ENCODE peak calls at places on chromosome 4, in four cellular contexts. P, W, J and O are unnamed samples. For H3K4me1, the result is how much of the 10 kb centered on the place peaks cover.

GRCh38 chr4:69823481-69824186 is 36.3 kb downstream of the SULT1E1 start:
- DNase-seq in J (peak), P (peak), W (peak), O (peak)

GRCh38 chr4:40515398-40516293 is 114.0 kb downstream of the RBM47 start:
- DNase-seq in W (peak), J (peak), P (peak), O (peak)

GRCh38 chr4:88802138-88802537 is 104.5 kb upstream of the NAP1L5 start:
- DNase-seq in W (no peak), J (peak), P (no peak), O (no peak)

GRCh38 chr4:121758896-121759568 is 5.9 kb downstream of the SMIM43 start:
- DNase-seq in J (no peak), P (peak), W (peak), O (no peak)

GRCh38 chr4:75904086-75904485 is 1.8 kb upstream of the PPEF2 start:
- DNase-seq in W (no peak), J (peak), P (no peak), O (no peak)

GRCh38 chr4:183905081-183905592 is at the start of gene STOX2:
- DNase-seq in P (peak), W (peak), J (peak), O (peak)

GRCh38 chr4:25810815-25811690 is 51.7 kb downstream of the SEL1L3 start:
- DNase-seq in J (no peak), P (peak), W (peak), O (no peak)

GRCh38 chr4:142600952-142601351 is 245.1 kb downstream of the INPP4B start:
- DNase-seq in P (peak), W (no peak), J (no peak), O (no peak)

GRCh38 chr4:72283357-72283756 is 251.6 kb downstream of the NPFFR2 start:
- DNase-seq in P (no peak), J (no peak), W (no peak), O (no peak)

GRCh38 chr4:109554971-109555370 is 5.1 kb upstream of the MCUB start:
- DNase-seq in W (no peak), P (no peak), J (no peak), O (no peak)

GRCh38 chr4:83699358-83699757 is 163.4 kb downstream of the GPAT3 start:
- DNase-seq in P (no peak), J (no peak), W (no peak), O (no peak)

GRCh38 chr4:17189322-17189721 is 290.9 kb upstream of the LDB2 start:
- DNase-seq in P (peak), J (no peak), W (no peak), O (no peak)

GRCh38 chr4:146382194-146382593 is 139.5 kb downstream of the SLC10A7 start:
- DNase-seq in J (no peak), P (no peak), W (no peak), O (no peak)

GRCh38 chr4:140926672-140927071 is 170.5 kb upstream of the TBC1D9 start:
- DNase-seq in W (no peak), P (no peak), J (no peak), O (no peak)

GRCh38 chr4:125200556-125200955 is 114.2 kb upstream of the FAT4 start:
- DNase-seq in W (no peak), J (no peak), P (no peak), O (no peak)

GRCh38 chr4:75834772-75835154 is 67.5 kb downstream of the PPEF2 start:
- DNase-seq in J (no peak), P (no peak), W (peak), O (no peak)

GRCh38 chr4:131137196-131137595 is 2011.9 kb upstream of the PCDH10 start:
- DNase-seq in J (no peak), W (no peak), P (no peak), O (no peak)

GRCh38 chr4:103786014-103786413 is 66.2 kb upstream of the TACR3 start:
- DNase-seq in J (no peak), P (peak), W (peak), O (no peak)

GRCh38 chr4:141340458-141340857 is 119.8 kb downstream of the ZNF330 start:
- DNase-seq in P (no peak), W (no peak), J (no peak), O (no peak)

GRCh38 chr4:73275318-73275654 is 16.7 kb upstream of the ANKRD17 start:
- DNase-seq in J (peak), W (no peak), P (no peak), O (no peak)

GRCh38 chr4:72896515-72896914 is 173.0 kb downstream of the COX18 start:
- DNase-seq in P (peak), J (no peak), W (peak), O (no peak)

GRCh38 chr4:81807386-81807785 is 335.7 kb upstream of the RASGEF1B start:
- DNase-seq in J (no peak), P (no peak), W (no peak), O (no peak)

GRCh38 chr4:77264826-77265225 is 107.8 kb downstream of the CCNG2 start:
- DNase-seq in P (no peak), W (no peak), J (no peak), O (no peak)

GRCh38 chr4:135184715-135185114 is 983.1 kb upstream of the PABPC4L start:
- DNase-seq in P (no peak), J (no peak), W (no peak), O (no peak)

GRCh38 chr4:47926667-47927258 is 12.4 kb upstream of the NFXL1 start:
- DNase-seq in J (peak), P (peak), W (peak), O (no peak)

GRCh38 chr4:170088686-170089085 is 1.1 kb downstream of the AADAT start:
- DNase-seq in P (peak), W (no peak), J (no peak), O (no peak)

GRCh38 chr4:184413227-184414064 is 60.9 kb downstream of the IRF2 start:
- DNase-seq in P (no peak), W (no peak), J (peak), O (no peak)

GRCh38 chr4:88352062-88352461 is 26.6 kb upstream of the HERC6 start:
- DNase-seq in W (peak), P (peak), J (no peak), O (no peak)

GRCh38 chr4:136643416-136643815 is 888.9 kb downstream of the PCDH18 start:
- DNase-seq in J (no peak), P (no peak), W (no peak), O (no peak)

GRCh38 chr4:116866116-116866515 is 219.3 kb downstream of the TRAM1L1 start:
- DNase-seq in P (no peak), W (no peak), J (no peak), O (no peak)

DNA sequence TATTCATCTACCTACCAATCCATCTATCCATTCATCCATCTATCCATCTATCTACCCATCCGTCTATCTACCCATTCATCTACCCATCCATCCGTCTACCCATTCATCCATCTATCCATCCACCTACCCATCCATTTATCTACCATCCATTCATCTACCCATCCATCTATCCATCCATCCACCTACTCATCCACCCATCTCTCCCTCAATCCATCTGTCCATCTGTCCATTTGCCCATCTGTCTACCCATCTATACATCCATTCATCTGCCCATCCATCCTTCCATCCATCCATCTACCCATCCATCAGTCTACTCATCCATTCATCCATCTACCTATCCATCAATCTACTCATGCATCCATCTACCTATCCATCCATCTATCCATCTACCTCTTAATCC is 126.8 kb upstream of the PSAPL1 start:
- DNase-seq in W (no peak), J (no peak), P (no peak), O (no peak)
- H3K4me1 ChIP-seq in W (under half), J (under half), P (under half), O (under half)

DNA sequence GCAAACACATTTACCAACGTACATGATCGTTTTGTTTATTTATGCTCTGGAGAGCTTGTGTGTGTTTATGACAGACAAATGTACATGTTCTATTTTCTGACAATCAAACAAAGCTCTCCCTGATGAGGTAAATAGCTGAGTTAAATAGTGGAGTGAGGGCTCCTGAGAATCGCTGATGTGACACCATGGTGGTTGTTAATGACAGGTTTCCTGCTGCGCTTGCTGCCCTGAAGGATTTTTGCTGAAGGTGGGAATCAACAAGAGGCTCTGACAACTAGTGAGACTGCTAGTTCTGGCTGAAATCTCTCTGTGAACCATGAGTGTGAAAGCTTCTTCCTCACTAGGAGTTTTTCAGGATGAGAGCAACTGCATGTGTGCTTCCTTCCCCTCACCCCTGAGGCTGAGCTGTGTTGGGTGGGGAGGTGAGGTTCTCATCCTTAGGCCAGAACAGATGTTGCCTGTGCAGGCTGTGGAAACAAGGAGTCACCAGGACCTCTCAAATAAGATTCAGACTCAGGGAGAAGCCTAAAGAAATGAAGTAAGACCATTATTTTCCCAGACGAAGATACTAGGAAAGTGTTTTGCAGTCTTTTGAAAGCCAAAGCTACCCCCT is 173.5 kb upstream of the JADE1 start:
- DNase-seq in J (no peak), W (no peak), P (peak), O (no peak)
- H3K4me1 ChIP-seq in J (under half), W (under half), P (under half), O (under half)

GRCh38 chr4:7967501-7968261 is 28.0 kb upstream of the AFAP1 start:
- DNase-seq in P (peak), J (peak), W (no peak), O (no peak)
- H3K4me1 ChIP-seq in P (under half), J (under half), W (half or more), O (half or more)

DNA sequence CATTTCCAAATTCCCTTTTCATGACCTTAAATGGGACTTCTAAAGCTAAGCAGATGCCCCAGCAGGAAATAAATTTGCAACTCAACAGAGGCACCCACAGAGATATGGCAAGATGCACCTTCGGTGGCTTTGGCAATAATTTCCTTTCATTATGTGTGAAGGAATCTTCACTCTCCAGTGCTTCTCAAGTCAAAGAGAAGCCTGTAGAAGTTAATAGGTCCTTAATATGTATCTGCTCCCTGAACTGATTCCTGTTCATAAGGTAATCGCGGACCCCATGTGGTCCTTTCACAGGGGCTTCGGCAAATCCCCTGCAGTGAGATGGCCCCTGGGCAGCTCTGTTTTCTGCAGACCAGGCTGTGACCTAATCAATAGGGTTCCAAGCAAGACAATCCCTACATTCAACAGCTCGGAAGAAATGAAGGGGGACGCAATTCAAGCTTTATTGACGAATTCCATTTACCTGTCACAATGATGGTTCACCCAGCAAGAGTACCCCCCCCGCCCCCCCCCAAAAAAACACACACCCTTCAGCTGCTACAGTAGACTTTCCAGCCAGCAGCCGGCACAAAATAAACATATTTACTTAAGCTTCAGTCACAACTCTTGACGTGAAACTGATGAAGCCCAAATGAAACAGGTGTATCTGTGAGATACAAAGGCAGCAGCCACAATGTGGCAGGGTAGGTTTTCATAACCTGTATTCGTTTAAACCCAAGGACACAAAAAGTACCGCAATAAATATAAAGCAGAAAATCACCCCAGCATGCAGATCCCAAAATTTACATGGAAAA is 35.3 kb downstream of the FAT1 start:
- DNase-seq in W (no peak), J (no peak), P (no peak), O (no peak)
- H3K4me1 ChIP-seq in W (half or more), J (under half), P (under half), O (under half)

GRCh38 chr4:36220776-36221175 is 23.5 kb downstream of the ARAP2 start:
- DNase-seq in P (no peak), W (no peak), J (no peak), O (no peak)
- H3K4me1 ChIP-seq in P (under half), W (under half), J (under half), O (under half)

GRCh38 chr4:158786155-158786581 is 17.3 kb downstream of the FNIP2 start:
- DNase-seq in W (no peak), J (no peak), P (peak), O (no peak)
- H3K4me1 ChIP-seq in W (under half), J (under half), P (under half), O (half or more)

GRCh38 chr4:2817701-2818350 is 24.9 kb downstream of the SH3BP2 start:
- DNase-seq in J (peak), P (no peak), W (no peak), O (no peak)

GRCh38 chr4:2818351-2818939 is 25.2 kb upstream of the ADD1 start:
- DNase-seq in P (no peak), W (no peak), J (no peak), O (no peak)

GRCh38 chr4:2822461-2823300 is 21.0 kb upstream of the ADD1 start:
- DNase-seq in J (no peak), W (no peak), P (no peak), O (peak)

GRCh38 chr4:2819244-2820215 is 24.1 kb upstream of the ADD1 start:
- DNase-seq in J (no peak), W (no peak), P (no peak), O (peak)

DNA sequence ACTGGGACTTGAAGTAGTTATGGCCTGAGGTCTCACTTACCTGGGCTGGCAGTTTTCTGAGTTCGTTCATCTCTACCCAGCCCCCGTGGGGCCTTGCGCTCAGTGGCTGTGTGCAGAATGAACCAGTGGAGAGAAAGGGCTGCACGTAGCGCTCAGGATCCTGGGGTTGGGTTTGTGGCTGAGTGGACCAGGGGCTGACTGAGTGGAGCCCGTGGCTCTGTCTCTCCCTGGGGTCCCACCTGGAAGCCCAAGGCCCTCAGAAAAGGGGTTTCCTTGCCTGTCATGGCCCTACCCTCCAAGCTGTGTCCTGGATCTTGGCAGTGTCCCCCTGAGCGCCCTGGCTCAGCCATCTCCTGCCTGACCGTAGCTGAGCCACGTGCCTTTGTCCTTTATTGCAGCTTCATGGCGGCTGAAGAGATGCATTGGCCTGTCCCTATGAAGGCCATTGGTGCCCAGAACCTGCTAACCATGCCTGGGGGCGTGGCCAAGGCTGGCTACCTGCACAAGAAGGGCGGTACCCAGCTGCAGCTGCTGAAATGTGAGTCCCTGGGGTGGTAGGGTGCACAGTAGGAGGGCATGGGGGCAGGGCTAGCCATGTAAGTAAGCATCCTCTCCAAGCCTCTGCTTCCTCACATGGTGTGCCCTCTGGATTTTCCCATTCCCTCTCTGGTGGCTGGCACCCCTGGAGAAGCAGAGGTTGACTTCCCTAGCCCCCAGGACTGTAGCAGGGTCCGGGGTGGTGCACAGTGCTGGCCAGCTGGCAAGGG is 23.2 kb upstream of the ADD1 start:
- DNase-seq in P (no peak), W (no peak), J (no peak), O (peak)
- H3K4me1 ChIP-seq in P (under half), W (under half), J (under half), O (under half)